ENCODE peak calls at places on chromosomes 7 and 10, in eight cellular contexts. U is body of pancreas, H is H1, N is endothelial cell, Q is esophagus squamous epithelium, W is neural progenitor cell, Y is fibroblast of villous mesenchyme, O is GM12865. P is an unnamed sample.
A peak's percentile ranks its signal among the peaks of the same experiment; 100 is the strongest.

GRCh38 chr10:71473671-71474599 is 77.2 kb downstream of the CDH23 start:
- DNase-seq in U (peak; percentile 68), H (no peak), N (no peak), Q (no peak), W (no peak), Y (no peak), O (no peak), P (no peak)

GRCh38 chr7:151838861-151839381 is 38.0 kb downstream of the PRKAG2 start:
- DNase-seq in U (no peak), H (no peak), N (no peak), Q (no peak), W (no peak), Y (no peak), O (peak; percentile 38), P (peak; percentile 77)

GRCh38 chr7:128031901-128032604 is 816 bp upstream of the LRRC4 start:
- DNase-seq in U (no peak), H (no peak), N (peak; percentile 70), Q (no peak), W (peak; percentile 90), Y (peak; percentile 91), O (peak; percentile 48), P (peak; percentile 76)

GRCh38 chr7:116327751-116328150 is 117.4 kb downstream of the TES start:
- DNase-seq in U (no peak), H (no peak), N (no peak), Q (no peak), W (no peak), Y (peak; percentile 91), O (no peak), P (no peak)

GRCh38 chr7:127650842-127651555 is 995 bp upstream of the SND1 start:
- DNase-seq in U (no peak), H (no peak), N (peak; percentile 43), Q (no peak), W (peak; percentile 61), Y (peak; percentile 63), O (peak; percentile 57), P (no peak)

GRCh38 chr7:25311346-25311745 is 83.1 kb upstream of the NPVF start:
- DNase-seq in U (no peak), H (no peak), N (no peak), Q (no peak), W (no peak), Y (no peak), O (no peak), P (no peak)

GRCh38 chr7:86301301-86301700 is 342.4 kb upstream of the GRM3 start:
- DNase-seq in U (no peak), H (no peak), N (no peak), Q (no peak), W (no peak), Y (no peak), O (no peak), P (no peak)

GRCh38 chr7:25642849-25643248 is 414.6 kb upstream of the NPVF start:
- DNase-seq in U (no peak), H (no peak), N (no peak), Q (no peak), W (no peak), Y (no peak), O (no peak), P (no peak)

GRCh38 chr7:25856056-25856780 is 295.8 kb upstream of the NFE2L3 start:
- DNase-seq in U (no peak), H (no peak), N (no peak), Q (no peak), W (peak; percentile 65), Y (peak; percentile 54), O (no peak), P (no peak)

GRCh38 chr7:17307558-17307957 is 9.1 kb downstream of the AHR start:
- DNase-seq in U (no peak), H (no peak), N (no peak), Q (no peak), W (no peak), Y (peak; percentile 63), O (no peak), P (no peak)

GRCh38 chr10:97867220-97867800 is 17.7 kb downstream of the GOLGA7B start:
- DNase-seq in U (no peak), H (no peak), N (no peak), Q (no peak), W (no peak), Y (no peak), O (no peak), P (no peak)

GRCh38 chr7:18165176-18165575 is 137.5 kb upstream of the PRPS1L1 start:
- DNase-seq in U (no peak), H (no peak), N (no peak), Q (no peak), W (no peak), Y (peak; percentile 44), O (no peak), P (no peak)

GRCh38 chr10:119364941-119365340 is 157.6 kb downstream of the GRK5 start:
- DNase-seq in U (peak; percentile 36), H (no peak), N (no peak), Q (no peak), W (no peak), Y (peak; percentile 59), O (no peak), P (no peak)
- TF ChIP-seq CTCF in U (no peak), H (no peak), N (no peak), Q (no peak), W (no peak), Y (no peak), O (no peak), P (no peak)

DNA sequence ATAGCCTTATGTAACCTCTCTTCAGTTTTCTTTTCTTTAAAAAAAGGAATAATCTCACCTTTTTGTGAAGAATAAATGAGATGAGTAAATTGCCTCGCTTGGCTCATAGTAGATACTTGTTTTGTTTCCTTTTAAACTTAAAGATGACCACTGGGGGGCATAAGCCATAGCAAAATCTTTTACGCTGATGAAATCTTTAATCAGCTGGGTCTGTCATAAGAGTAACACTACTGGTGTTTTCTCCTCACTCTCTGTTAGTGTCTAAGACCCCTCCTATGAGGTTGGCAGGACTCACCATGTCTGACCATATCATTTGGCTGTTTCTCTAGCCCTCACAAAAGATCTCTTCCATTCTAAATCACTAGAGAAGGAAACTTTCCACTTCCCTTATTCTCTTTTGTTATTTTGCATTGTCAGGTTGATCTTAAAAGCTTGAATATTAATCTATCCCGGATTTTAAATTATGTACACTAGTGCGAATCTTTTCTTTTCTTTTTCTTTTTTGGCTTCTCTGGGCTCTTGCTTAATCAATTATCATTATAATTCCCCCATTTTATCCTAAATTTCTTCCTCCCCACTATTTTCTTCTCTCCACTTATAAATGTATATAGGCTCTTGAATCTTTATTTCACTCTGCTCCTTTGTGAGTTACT is 12.5 kb downstream of the STAG3 start:
- DNase-seq in U (no peak), H (no peak), N (no peak), Q (no peak), W (no peak), Y (peak; percentile 65), O (peak; percentile 74), P (no peak)
- TF ChIP-seq CTCF in U (no peak), H (no peak), N (peak; percentile 25), Q (no peak), W (peak; percentile 28), Y (peak; percentile 47), O (peak; percentile 48), P (peak; percentile 70)

DNA sequence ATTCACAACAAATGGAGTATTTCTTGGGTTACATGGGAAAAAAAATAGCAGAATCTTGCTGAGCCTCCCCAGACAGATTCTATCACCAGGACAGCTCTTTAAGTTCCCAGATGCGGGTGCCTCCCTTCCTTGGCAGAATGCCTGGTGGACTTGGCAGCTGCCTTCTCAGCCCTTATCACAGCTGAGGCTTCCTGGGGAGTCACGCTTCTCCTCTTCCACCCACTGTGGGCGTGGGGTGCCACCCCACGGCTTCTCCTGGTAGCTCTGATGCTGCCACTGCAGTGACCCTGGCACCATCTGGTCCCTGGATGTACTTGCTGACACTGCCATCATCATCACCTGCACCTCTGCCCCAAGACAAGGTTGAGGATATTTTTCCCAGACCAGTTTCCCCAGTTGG is 16.2 kb upstream of the NME8 start:
- DNase-seq in U (peak; percentile 48), H (no peak), N (no peak), Q (no peak), W (no peak), Y (peak; percentile 11), O (peak; percentile 80), P (peak; percentile 22)
- TF ChIP-seq CTCF in U (no peak), H (no peak), N (no peak), Q (peak; percentile 12), W (no peak), Y (no peak), O (peak; percentile 64), P (no peak)

GRCh38 chr7:78279457-78279856 is 480.9 kb downstream of the PHTF2 start:
- DNase-seq in U (no peak), H (no peak), N (no peak), Q (no peak), W (no peak), Y (no peak), O (no peak), P (no peak)
- TF ChIP-seq CTCF in U (no peak), H (no peak), N (no peak), Q (no peak), W (no peak), Y (no peak), O (no peak), P (no peak)

GRCh38 chr10:23354630-23355343 is 10.2 kb upstream of the C10orf67 start:
- DNase-seq in U (no peak), H (no peak), N (no peak), Q (no peak), W (no peak), Y (no peak), O (no peak), P (no peak)

GRCh38 chr10:23362069-23362830 is 17.7 kb upstream of the C10orf67 start:
- DNase-seq in U (no peak), H (no peak), N (no peak), Q (no peak), W (no peak), Y (no peak), O (peak; percentile 42), P (no peak)

GRCh38 chr10:23361665-23362064 is 17.1 kb upstream of the C10orf67 start:
- DNase-seq in U (no peak), H (no peak), N (no peak), Q (no peak), W (no peak), Y (no peak), O (no peak), P (no peak)

GRCh38 chr10:23359692-23360380 is 15.2 kb upstream of the C10orf67 start:
- DNase-seq in U (no peak), H (no peak), N (no peak), Q (no peak), W (no peak), Y (peak; percentile 47), O (no peak), P (no peak)

DNA sequence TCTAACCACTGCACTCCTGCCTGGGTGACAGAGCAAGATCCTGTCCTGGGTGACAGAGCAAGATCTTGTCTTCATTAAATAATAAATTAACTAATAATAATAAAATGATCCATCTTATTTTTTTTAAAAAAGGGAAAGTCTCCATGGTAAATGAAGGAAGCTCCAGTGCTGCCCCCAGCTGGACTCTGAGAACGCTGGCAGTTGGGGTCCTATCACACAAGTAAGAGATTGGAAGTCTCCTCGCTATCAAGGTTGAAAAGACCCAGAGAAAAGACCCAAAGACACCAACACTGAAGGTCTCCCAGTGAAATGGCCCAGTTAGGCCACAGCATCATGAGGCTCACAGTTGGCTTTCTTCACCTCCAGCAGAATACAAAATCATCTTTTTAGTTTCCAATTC is 13.8 kb upstream of the C10orf67 start:
- DNase-seq in U (no peak), H (no peak), N (peak; percentile 10), Q (no peak), W (peak; percentile 37), Y (peak; percentile 44), O (no peak), P (no peak)
- TF ChIP-seq CTCF in U (no peak), H (peak; percentile 25), N (no peak), Q (no peak), W (peak; percentile 45), Y (peak; percentile 43), O (no peak), P (no peak)

P was measured in activated CD8-positive, alpha-beta T cell treated with anti-CD3 and anti-CD28 coated beads for 36 hours.